ENCODE peak calls at places on chromosome 14, in six cellular contexts. J, H, W, T, C and B are unnamed samples. For H3K79me2, the result is how much of the 10 kb centered on the place peaks cover.

GRCh38 chr14:33110737-33111443 is 172.2 kb downstream of the NPAS3 start:
- DNase-seq in J (no peak), H (no peak), C (no peak), W (no peak), T (peak), B (no peak)

GRCh38 chr14:30016025-30016424 is 88.4 kb upstream of the PRKD1 start:
- DNase-seq in J (no peak), W (no peak), T (no peak), H (no peak), C (no peak), B (no peak)

GRCh38 chr14:101819251-101819990 is 57.9 kb downstream of the PPP2R5C start:
- DNase-seq in C (no peak), T (no peak), W (no peak), J (no peak), H (no peak), B (no peak)

GRCh38 chr14:91228112-91229004 is 16.1 kb downstream of the GPR68 start:
- DNase-seq in W (no peak), T (no peak), J (no peak), C (peak), H (no peak), B (peak)

GRCh38 chr14:67574156-67574555 is 25.9 kb downstream of the PIGH start:
- DNase-seq in H (no peak), C (no peak), J (no peak), T (no peak), W (no peak), B (no peak)

GRCh38 chr14:75822522-75823288 is 159.1 kb downstream of the TGFB3 start:
- DNase-seq in H (peak), J (no peak), T (no peak), C (peak), W (no peak), B (peak)

GRCh38 chr14:103071544-103072251 is 12.3 kb upstream of the LBHD2 start:
- DNase-seq in H (no peak), T (no peak), W (no peak), C (peak), J (peak), B (peak)

GRCh38 chr14:64910847-64911495 is 3.3 kb upstream of the CHURC1 start:
- DNase-seq in H (peak), J (peak), W (peak), C (peak), T (no peak), B (peak)

GRCh38 chr14:61033851-61034250 is 52.8 kb downstream of the SLC38A6 start:
- DNase-seq in T (no peak), H (no peak), J (no peak), C (no peak), W (no peak), B (peak)

GRCh38 chr14:88559852-88560251 is 3.0 kb upstream of the ZC3H14 start:
- DNase-seq in C (peak), W (peak), T (peak), J (peak), H (no peak), B (peak)

GRCh38 chr14:62002636-62003035 is 240.4 kb downstream of the SNAPC1 start:
- DNase-seq in W (no peak), T (no peak), H (no peak), J (no peak), C (peak), B (peak)

GRCh38 chr14:30521899-30522736 is 36.8 kb upstream of the G2E3 start:
- DNase-seq in T (peak), C (peak), W (peak), J (peak), H (peak), B (peak)

GRCh38 chr14:31419179-31420012 is 954 bp downstream of the HEATR5A start:
- DNase-seq in J (no peak), H (no peak), T (peak), W (no peak), C (no peak), B (peak)

GRCh38 chr14:50560929-50561280 is 960 bp downstream of the ATL1 start:
- DNase-seq in W (peak), H (no peak), T (no peak), J (peak), C (peak), B (peak)

GRCh38 chr14:59352951-59353350 is 112.2 kb downstream of the GPR135 start:
- DNase-seq in J (no peak), C (peak), H (no peak), W (no peak), T (no peak), B (no peak)

GRCh38 chr14:58915646-58916045 is 272.8 kb upstream of the DAAM1 start:
- DNase-seq in W (no peak), C (no peak), T (no peak), H (no peak), J (no peak), B (no peak)

GRCh38 chr14:72172597-72172996 is 240.4 kb downstream of the RGS6 start:
- DNase-seq in T (no peak), J (no peak), H (no peak), W (no peak), C (no peak), B (no peak)

GRCh38 chr14:19878029-19878642 is 3.2 kb downstream of the OR4K2 start:
- DNase-seq in H (peak), C (peak), J (no peak), T (peak), W (peak), B (peak)

GRCh38 chr14:67508973-67509372 is 20.5 kb upstream of the TMEM229B start:
- DNase-seq in J (no peak), W (no peak), C (no peak), T (no peak), H (no peak), B (no peak)

GRCh38 chr14:96095581-96096476 is 56.7 kb downstream of the C14orf132 start:
- DNase-seq in C (peak), T (no peak), W (peak), J (peak), H (no peak), B (peak)

GRCh38 chr14:50082784-50083466 is 33.4 kb downstream of the VCPKMT start:
- DNase-seq in C (no peak), T (peak), H (no peak), W (no peak), J (no peak), B (no peak)

GRCh38 chr14:35068238-35069012 is 22.4 kb downstream of the FAM177A1 start:
- DNase-seq in T (no peak), W (no peak), H (no peak), C (no peak), J (no peak), B (peak)

GRCh38 chr14:54685286-54685845 is 118.4 kb downstream of the SAMD4A start:
- DNase-seq in W (no peak), J (no peak), T (no peak), C (no peak), H (no peak), B (no peak)

GRCh38 chr14:49861581-49861922 is 9.0 kb upstream of the NEMF start:
- DNase-seq in H (no peak), W (peak), C (peak), J (peak), T (peak), B (peak)

GRCh38 chr14:54637829-54638446 is 71.0 kb downstream of the SAMD4A start:
- DNase-seq in W (no peak), H (no peak), C (peak), T (no peak), J (no peak), B (peak)

GRCh38 chr14:68306265-68306933 is 486.5 kb downstream of the ZFP36L1 start:
- DNase-seq in H (no peak), C (no peak), T (peak), J (no peak), W (no peak), B (no peak)

GRCh38 chr14:90721619-90722305 is 94.5 kb downstream of the TTC7B start:
- DNase-seq in T (no peak), W (no peak), H (peak), C (peak), J (no peak), B (peak)

GRCh38 chr14:23405096-23405495 is 3.0 kb downstream of the MYH6 start:
- DNase-seq in T (no peak), W (no peak), C (no peak), H (no peak), J (no peak), B (no peak)

GRCh38 chr14:95885866-95886265 is 9.2 kb downstream of the TUNAR start:
- DNase-seq in C (no peak), W (peak), J (no peak), H (no peak), T (no peak), B (peak)

GRCh38 chr14:39055786-39056474 is 47.1 kb downstream of the SEC23A start:
- DNase-seq in W (no peak), J (peak), H (peak), T (no peak), C (no peak), B (no peak)

GRCh38 chr14:54889919-54890318 is 12.7 kb downstream of the GCH1 start:
- DNase-seq in J (no peak), C (peak), W (no peak), H (no peak), T (no peak), B (no peak)

GRCh38 chr14:36508418-36509051 is 11.5 kb downstream of the NKX2-1 start:
- DNase-seq in H (no peak), J (peak), C (no peak), W (peak), T (no peak), B (no peak)

GRCh38 chr14:99195602-99196309 is 76.2 kb downstream of the BCL11B start:
- DNase-seq in T (no peak), J (no peak), W (no peak), C (no peak), H (no peak), B (peak)

GRCh38 chr14:58699656-58700055 is 61.9 kb downstream of the DACT1 start:
- DNase-seq in J (no peak), T (no peak), H (no peak), C (no peak), W (no peak), B (no peak)

GRCh38 chr14:71078481-71078880 is 171.2 kb downstream of the PCNX1 start:
- DNase-seq in C (no peak), J (no peak), W (no peak), H (no peak), T (no peak), B (peak)

GRCh38 chr14:96189288-96189711 is 15.3 kb upstream of the BDKRB2 start:
- DNase-seq in J (no peak), C (no peak), T (no peak), W (no peak), H (no peak), B (peak)

GRCh38 chr14:21923820-21924219 is 250.2 kb upstream of the OR4E1 start:
- DNase-seq in J (no peak), H (no peak), T (peak), W (no peak), C (no peak), B (no peak)

GRCh38 chr14:65354715-65355114 is 57.8 kb upstream of the FUT8 start:
- DNase-seq in W (no peak), C (peak), T (no peak), J (no peak), H (no peak), B (no peak)

GRCh38 chr14:75476274-75476995 is 45.8 kb upstream of the BATF start:
- DNase-seq in T (no peak), C (no peak), J (peak), H (no peak), W (no peak), B (no peak)

DNA sequence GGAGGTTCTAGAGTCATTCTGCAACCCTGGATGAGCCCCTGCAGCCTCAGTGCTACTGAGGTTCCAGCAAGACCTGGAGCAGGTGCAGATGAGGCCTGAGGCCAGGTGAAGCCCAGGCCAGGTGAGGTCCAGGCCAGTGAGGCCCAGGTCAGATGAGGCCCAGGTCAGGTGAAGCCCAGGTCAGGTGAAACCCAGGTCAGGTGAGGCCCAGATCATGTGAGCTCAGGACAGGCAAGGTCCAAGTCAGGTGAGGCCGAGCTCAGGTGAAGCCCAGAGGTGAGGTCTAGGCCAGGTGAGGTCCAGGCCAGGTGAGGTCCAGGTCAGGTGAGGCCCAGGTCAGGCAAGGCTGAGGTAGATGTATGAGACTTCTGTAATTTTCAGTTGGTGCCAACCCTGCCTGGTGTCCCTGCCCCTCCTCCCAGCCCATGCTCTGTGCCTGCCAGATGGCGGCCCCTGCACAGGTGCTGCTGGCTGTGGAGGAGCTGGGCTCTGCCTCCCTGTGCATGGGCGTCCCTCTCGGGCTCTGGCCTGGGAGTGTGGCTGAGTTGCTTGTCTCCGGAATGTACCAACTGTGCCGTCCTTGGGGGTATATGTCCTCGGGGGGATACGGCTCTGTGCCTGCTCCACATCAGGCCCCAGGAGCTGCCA is 388.5 kb downstream of the TMEM121 start:
- DNase-seq in H (no peak), T (no peak), W (no peak), C (no peak), J (no peak), B (no peak)
- H3K79me2 ChIP-seq in H (under half), T (under half), W (under half), C (under half), J (under half), B (under half)

GRCh38 chr14:100440758-100441203 is 117.6 kb downstream of the SLC25A47 start:
- DNase-seq in J (no peak), T (no peak), H (no peak), C (no peak), W (peak), B (peak)

GRCh38 chr14:100438678-100439592 is 115.8 kb downstream of the SLC25A47 start:
- DNase-seq in C (peak), W (no peak), J (no peak), T (no peak), H (peak), B (peak)

GRCh38 chr14:100440207-100440631 is 117.1 kb downstream of the SLC25A47 start:
- DNase-seq in J (peak), W (peak), T (no peak), C (peak), H (no peak), B (peak)

GRCh38 chr14:100438271-100438670 is 115.1 kb downstream of the SLC25A47 start:
- DNase-seq in J (no peak), H (no peak), C (no peak), T (no peak), W (peak), B (no peak)

DNA sequence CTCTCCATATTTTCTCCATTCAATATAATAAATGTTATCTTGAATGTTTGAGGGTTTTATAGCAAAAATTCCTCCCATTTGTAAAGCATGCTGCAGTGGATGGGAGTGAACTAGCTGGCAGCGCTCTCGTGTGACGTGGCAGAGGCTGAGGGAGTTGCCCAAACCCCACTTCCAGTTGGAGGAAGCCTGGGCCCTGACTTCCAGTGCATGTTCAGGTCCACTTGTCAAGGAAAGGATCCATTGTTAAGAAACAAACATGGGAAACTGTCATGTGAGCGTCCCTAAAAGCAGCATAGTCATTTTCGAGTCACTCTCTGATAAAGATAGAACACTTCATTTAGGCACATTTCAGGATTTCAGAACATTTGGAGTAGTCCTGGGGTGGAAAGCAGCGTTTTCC is 116.6 kb downstream of the SLC25A47 start:
- DNase-seq in H (no peak), C (peak), W (no peak), J (no peak), T (no peak), B (peak)
- H3K9ac ChIP-seq in H (peak), C (peak), W (peak), J (no peak), T (no peak), B (peak)

GRCh38 chr14:94395900-94396574 is 7.6 kb upstream of the SERPINA1 start:
- DNase-seq in T (no peak), W (no peak), J (no peak), H (no peak), C (no peak), B (no peak)

GRCh38 chr14:94395306-94395899 is 7.0 kb upstream of the SERPINA1 start:
- DNase-seq in J (no peak), H (no peak), T (no peak), C (no peak), W (no peak), B (no peak)

GRCh38 chr14:94394025-94394493 is 5.7 kb upstream of the SERPINA1 start:
- DNase-seq in T (no peak), J (no peak), H (no peak), C (no peak), W (no peak), B (no peak)

GRCh38 chr14:94393474-94393873 is 5.1 kb upstream of the SERPINA1 start:
- DNase-seq in H (no peak), W (no peak), J (no peak), C (no peak), T (no peak), B (no peak)

DNA sequence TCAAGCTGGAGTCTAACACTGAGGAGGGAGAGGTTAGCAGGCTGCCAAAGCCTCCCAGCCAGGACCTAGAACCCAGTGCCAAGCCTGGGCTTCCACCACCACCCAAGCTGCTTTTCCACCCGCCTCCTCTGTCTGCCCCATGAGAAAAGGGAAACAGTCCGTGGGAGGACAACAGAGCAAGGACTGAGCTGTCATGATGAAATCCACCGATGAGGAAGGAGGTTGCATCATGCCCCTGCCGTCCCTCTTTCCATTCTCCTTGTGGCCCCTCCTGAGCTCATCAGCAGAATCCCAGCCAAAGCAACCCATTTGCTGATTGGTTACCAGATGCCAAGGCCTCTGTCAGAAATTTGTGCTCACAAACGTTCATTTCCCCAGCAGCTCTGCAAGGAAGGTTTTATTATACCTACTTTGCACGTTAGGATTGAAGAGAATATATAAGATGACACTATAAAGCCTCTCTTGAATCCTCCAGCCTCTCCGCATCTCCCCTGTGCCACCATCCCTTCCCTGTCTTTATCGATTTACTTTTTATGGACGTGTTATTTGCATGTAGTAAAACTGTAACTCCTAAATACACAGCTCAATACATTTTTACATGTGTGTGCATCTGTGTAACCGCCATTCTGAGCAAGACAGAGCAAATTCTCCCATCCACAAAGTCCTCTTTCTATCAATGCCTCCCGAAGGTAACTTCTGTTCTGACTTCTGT is 6.3 kb upstream of the SERPINA1 start:
- DNase-seq in H (no peak), J (no peak), C (no peak), T (no peak), W (no peak), B (peak)
- TF ChIP-seq EZH2phosphoT487 in H (no peak), J (no peak), C (no peak), T (no peak), W (no peak), B (no peak)

DNA sequence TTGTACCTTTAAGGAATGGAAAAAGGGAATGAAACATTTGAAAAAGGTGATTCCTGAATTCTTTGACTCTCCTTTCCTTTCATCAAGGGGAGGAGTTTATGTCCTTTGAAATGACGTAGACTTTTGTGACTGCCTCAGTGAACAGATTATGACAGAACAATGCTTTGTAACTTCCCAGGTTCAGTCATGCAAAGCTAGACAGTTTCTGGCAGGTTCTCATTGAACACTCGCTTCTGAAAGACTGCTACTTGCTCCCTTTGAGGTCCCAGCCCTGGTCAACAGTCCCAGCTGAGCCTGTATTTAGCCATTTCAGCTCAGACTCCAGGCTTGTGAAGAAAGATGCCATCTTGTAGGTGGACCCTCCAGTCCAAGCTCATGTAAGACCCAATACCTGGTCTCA is 1178.9 kb downstream of the BCL11B start:
- DNase-seq in W (no peak), T (no peak), C (no peak), J (peak), H (no peak), B (no peak)
- H3K79me2 ChIP-seq in W (under half), T (under half), C (under half), J (under half), H (under half), B (under half)